ENCODE peak calls at places on chromosomes 6 and 20, in five cellular contexts. U is GM23338, R is A549, D is prostate gland, E is ovary. H is an unnamed sample.

GRCh38 chr6:162177733-162178132 is 549.8 kb downstream of the PRKN start:
- DNase-seq in D (no peak), E (no peak), U (peak), R (no peak), H (no peak)

GRCh38 chr6:45801471-45802289 is 214.0 kb downstream of the CLIC5 start:
- DNase-seq in U (no peak), E (no peak), R (no peak), D (no peak), H (no peak)

GRCh38 chr6:140571139-140571538 is 1196.7 kb upstream of the CITED2 start:
- DNase-seq in R (no peak), D (no peak), U (no peak), E (no peak), H (no peak)

GRCh38 chr6:156686940-156687874 is 90.0 kb upstream of the ARID1B start:
- DNase-seq in R (peak), U (peak), E (peak), D (peak), H (peak)

GRCh38 chr6:52736145-52736544 is 27.1 kb downstream of the GSTA2 start:
- DNase-seq in U (peak), E (no peak), D (no peak), R (no peak), H (no peak)

GRCh38 chr20:59153355-59153681 is 10.3 kb upstream of the ZNF831 start:
- DNase-seq in R (no peak), E (no peak), D (peak), U (no peak), H (no peak)

GRCh38 chr6:44156494-44157151 is 2.0 kb upstream of the CAPN11 start:
- DNase-seq in D (peak), E (no peak), R (no peak), U (peak), H (no peak)

GRCh38 chr6:156731436-156731835 is 45.7 kb upstream of the ARID1B start:
- DNase-seq in R (peak), U (no peak), E (no peak), D (no peak), H (no peak)

GRCh38 chr6:108541843-108542795 is 18.6 kb upstream of the FOXO3 start:
- DNase-seq in U (peak), R (peak), E (peak), D (peak), H (peak)

DNA sequence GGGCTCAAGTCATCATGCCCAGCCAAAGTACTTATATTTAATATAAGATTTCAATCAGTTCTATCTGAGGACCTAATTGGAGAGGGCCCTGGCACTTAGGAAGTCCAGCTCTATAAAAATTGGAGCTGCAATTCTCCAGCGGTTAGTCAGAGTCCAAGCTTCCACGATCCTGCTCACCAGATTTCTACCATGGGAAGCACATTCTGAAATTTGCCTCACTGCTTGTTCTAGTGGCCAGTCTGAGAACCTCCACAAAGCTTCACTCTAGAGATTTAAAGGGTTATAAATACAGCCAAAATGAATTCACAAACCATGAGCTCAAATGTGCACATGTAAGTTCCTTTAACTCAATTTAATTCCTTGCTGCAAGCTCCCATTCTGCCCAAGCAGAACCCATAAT is 33.5 kb downstream of the PNLDC1 start:
- DNase-seq in D (no peak), R (no peak), E (no peak), U (no peak), H (no peak)
- TF ChIP-seq CTCF in D (no peak), R (no peak), E (no peak), U (no peak), H (no peak)

GRCh38 chr20:51378171-51378928 is 164.2 kb downstream of the NFATC2 start:
- DNase-seq in U (peak), R (peak), D (no peak), E (no peak), H (no peak)
- TF ChIP-seq CTCF in U (peak), R (no peak), D (no peak), E (no peak), H (peak)

DNA sequence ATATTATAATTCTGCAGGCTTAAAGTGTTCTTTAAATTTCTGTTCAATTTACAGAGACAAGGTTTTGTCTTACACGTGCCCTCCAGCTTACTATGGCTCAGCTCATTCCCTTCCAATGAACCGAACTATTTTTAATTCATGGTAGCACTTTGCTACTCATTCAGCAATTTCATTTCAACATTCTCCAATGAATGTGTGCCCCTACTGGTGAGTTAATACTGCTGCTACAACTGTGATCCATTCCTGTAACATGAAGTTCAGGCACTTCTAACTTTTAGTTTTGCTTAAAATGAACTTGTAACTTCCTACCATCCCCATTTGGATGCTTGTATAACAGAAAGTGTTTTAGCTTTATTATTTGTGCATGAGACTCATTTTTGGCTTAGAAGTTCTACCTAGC is 99.7 kb downstream of the F13A1 start:
- DNase-seq in D (no peak), R (no peak), E (no peak), U (peak), H (no peak)
- TF ChIP-seq CTCF in D (no peak), R (peak), E (no peak), U (peak), H (peak)

GRCh38 chr6:160859822-160860221 is 131.7 kb upstream of the MAP3K4 start:
- DNase-seq in D (no peak), E (no peak), R (no peak), U (no peak), H (no peak)

GRCh38 chr6:160858886-160859285 is 132.7 kb upstream of the MAP3K4 start:
- DNase-seq in D (no peak), E (no peak), U (no peak), R (no peak), H (no peak)

GRCh38 chr6:160863782-160864181 is 127.8 kb upstream of the MAP3K4 start:
- DNase-seq in E (no peak), U (no peak), R (no peak), D (no peak), H (no peak)

DNA sequence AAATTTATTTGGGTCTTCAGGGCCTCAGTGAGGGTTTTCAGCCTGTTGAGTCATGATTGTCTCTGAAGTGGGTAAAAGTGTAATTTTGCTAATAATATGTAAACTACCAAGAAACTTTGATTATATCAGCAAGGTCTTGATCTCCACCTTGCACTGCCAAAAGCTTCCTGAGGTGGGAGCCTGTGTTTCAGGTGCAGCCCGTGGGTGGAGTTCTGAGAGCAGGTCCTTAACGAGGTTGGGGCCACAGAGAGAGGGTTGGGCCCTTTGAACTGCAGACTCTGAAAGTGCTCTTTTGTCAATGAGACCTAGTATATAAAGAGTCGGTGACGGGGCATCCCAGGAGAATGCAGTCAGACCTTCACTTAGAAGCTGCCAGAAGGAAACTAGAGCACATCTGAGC is 129.7 kb upstream of the MAP3K4 start:
- DNase-seq in E (no peak), D (no peak), U (peak), R (no peak), H (no peak)
- TF ChIP-seq CTCF in E (no peak), D (no peak), U (peak), R (no peak), H (no peak)

GRCh38 chr6:38933426-38933825 is 115.2 kb upstream of the GLP1R start:
- DNase-seq in R (peak), E (no peak), U (peak), D (no peak), H (no peak)
- TF ChIP-seq CTCF in R (peak), E (no peak), U (peak), D (peak), H (peak)

GRCh38 chr6:54260025-54260424 is 48.2 kb upstream of the TINAG start:
- DNase-seq in R (no peak), U (no peak), E (no peak), D (no peak), H (no peak)
- TF ChIP-seq CTCF in R (no peak), U (no peak), E (no peak), D (no peak), H (no peak)

DNA sequence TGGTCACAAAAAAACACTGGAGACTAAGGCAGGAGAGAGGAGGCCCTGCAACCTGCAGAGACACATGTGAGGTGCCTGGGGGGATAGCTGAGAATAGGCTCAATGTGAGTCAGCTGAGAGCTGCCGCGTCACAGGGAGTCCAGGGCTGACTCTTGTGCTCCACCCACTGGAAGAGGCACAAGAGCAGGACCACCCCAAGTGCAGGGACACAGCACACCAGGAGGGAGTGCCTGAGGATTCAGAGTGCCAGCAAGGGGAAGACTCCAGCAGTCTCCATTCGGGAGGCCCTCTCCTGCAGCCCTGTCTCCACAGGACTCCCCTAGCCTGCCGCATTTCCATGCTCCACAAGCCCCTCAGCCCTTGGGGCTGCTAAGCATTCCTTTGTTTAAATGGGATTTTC is 105.5 kb downstream of the HUS1B start:
- DNase-seq in U (peak), R (peak), E (no peak), D (no peak), H (no peak)
- TF ChIP-seq CTCF in U (no peak), R (no peak), E (no peak), D (no peak), H (no peak)

H was measured in neural crest cell.